ENCODE peak calls at places on chromosome 4, in six cellular contexts. One of them, this sample, is unnamed.

GRCh38 chr4:71602271-71602890 is 181.5 kb downstream of the GC start:
- DNase-seq in lower leg skin: no peak
- DNase-seq in stomach: no peak
- DNase-seq in body of pancreas: no peak
- DNase-seq in breast epithelium: no peak
- DNase-seq in GM12892: no peak
- DNase-seq in this sample: no peak

GRCh38 chr4:92451792-92452191 is 148.0 kb downstream of the GRID2 start:
- DNase-seq in stomach: no peak
- DNase-seq in body of pancreas: no peak
- DNase-seq in breast epithelium: no peak
- DNase-seq in GM12892: no peak
- DNase-seq in lower leg skin: no peak
- DNase-seq in this sample: no peak

GRCh38 chr4:109383823-109384222 is 49.8 kb upstream of the SEC24B start:
- DNase-seq in lower leg skin: no peak
- DNase-seq in GM12892: no peak
- DNase-seq in breast epithelium: no peak
- DNase-seq in stomach: no peak
- DNase-seq in body of pancreas: no peak
- DNase-seq in this sample: no peak

GRCh38 chr4:110988741-110989140 is 365.9 kb upstream of the PITX2 start:
- DNase-seq in breast epithelium: no peak
- DNase-seq in stomach: no peak
- DNase-seq in body of pancreas: no peak
- DNase-seq in GM12892: no peak
- DNase-seq in lower leg skin: no peak
- DNase-seq in this sample: no peak

GRCh38 chr4:151933122-151933827 is 172.5 kb upstream of the GATB start:
- DNase-seq in body of pancreas: no peak
- DNase-seq in stomach: no peak
- DNase-seq in breast epithelium: no peak
- DNase-seq in lower leg skin: no peak
- DNase-seq in GM12892: no peak
- DNase-seq in this sample: no peak

GRCh38 chr4:16496501-16496900 is 270.2 kb upstream of the TAPT1 start:
- DNase-seq in stomach: no peak
- DNase-seq in body of pancreas: no peak
- DNase-seq in breast epithelium: no peak
- DNase-seq in lower leg skin: no peak
- DNase-seq in GM12892: no peak
- DNase-seq in this sample: no peak

GRCh38 chr4:57291911-57292310 is 181.7 kb upstream of the IGFBP7 start:
- DNase-seq in stomach: no peak
- DNase-seq in GM12892: no peak
- DNase-seq in breast epithelium: no peak
- DNase-seq in lower leg skin: no peak
- DNase-seq in body of pancreas: no peak
- DNase-seq in this sample: no peak

GRCh38 chr4:32485976-32486375 is 1765.8 kb downstream of the PCDH7 start:
- DNase-seq in GM12892: no peak
- DNase-seq in body of pancreas: no peak
- DNase-seq in stomach: no peak
- DNase-seq in breast epithelium: no peak
- DNase-seq in lower leg skin: no peak
- DNase-seq in this sample: no peak

GRCh38 chr4:41216294-41217019 is 2.1 kb upstream of the APBB2 start:
- DNase-seq in stomach: peak
- DNase-seq in GM12892: peak
- DNase-seq in breast epithelium: peak
- DNase-seq in body of pancreas: peak
- DNase-seq in lower leg skin: peak
- DNase-seq in this sample: no peak

GRCh38 chr4:94274912-94275311 is 67.2 kb downstream of the SMARCAD1 start:
- DNase-seq in GM12892: no peak
- DNase-seq in breast epithelium: no peak
- DNase-seq in stomach: no peak
- DNase-seq in body of pancreas: no peak
- DNase-seq in lower leg skin: no peak
- DNase-seq in this sample: no peak

GRCh38 chr4:89514811-89515210 is 207.2 kb upstream of the GPRIN3 start:
- DNase-seq in stomach: no peak
- DNase-seq in breast epithelium: no peak
- DNase-seq in lower leg skin: no peak
- DNase-seq in body of pancreas: no peak
- DNase-seq in GM12892: no peak
- DNase-seq in this sample: no peak

GRCh38 chr4:44256414-44256813 is 192.2 kb downstream of the KCTD8 start:
- DNase-seq in stomach: no peak
- DNase-seq in breast epithelium: no peak
- DNase-seq in body of pancreas: no peak
- DNase-seq in lower leg skin: no peak
- DNase-seq in GM12892: no peak
- DNase-seq in this sample: no peak

GRCh38 chr4:140931904-140932303 is 175.7 kb upstream of the TBC1D9 start:
- DNase-seq in lower leg skin: no peak
- DNase-seq in breast epithelium: no peak
- DNase-seq in stomach: no peak
- DNase-seq in GM12892: no peak
- DNase-seq in body of pancreas: no peak
- DNase-seq in this sample: no peak

GRCh38 chr4:125315571-125316390 is 1.0 kb downstream of the FAT4 start:
- DNase-seq in GM12892: no peak
- DNase-seq in body of pancreas: peak
- DNase-seq in lower leg skin: peak
- DNase-seq in stomach: peak
- DNase-seq in breast epithelium: no peak
- DNase-seq in this sample: no peak

GRCh38 chr4:72604324-72604723 is 35.3 kb upstream of the ADAMTS3 start:
- DNase-seq in stomach: no peak
- DNase-seq in lower leg skin: no peak
- DNase-seq in body of pancreas: no peak
- DNase-seq in GM12892: no peak
- DNase-seq in breast epithelium: peak
- DNase-seq in this sample: no peak

GRCh38 chr4:8832130-8832930 is 39.3 kb downstream of the HMX1 start:
- DNase-seq in stomach: peak
- DNase-seq in lower leg skin: peak
- DNase-seq in breast epithelium: no peak
- DNase-seq in body of pancreas: peak
- DNase-seq in GM12892: peak
- DNase-seq in this sample: no peak

GRCh38 chr4:165874799-165875371 is 1.8 kb downstream of the TLL1 start:
- DNase-seq in breast epithelium: no peak
- DNase-seq in stomach: no peak
- DNase-seq in lower leg skin: peak
- DNase-seq in body of pancreas: peak
- DNase-seq in GM12892: no peak
- DNase-seq in this sample: no peak

GRCh38 chr4:103075894-103076776 is at the start of gene SLC9B2:
- DNase-seq in GM12892: peak
- DNase-seq in stomach: peak
- DNase-seq in lower leg skin: peak
- DNase-seq in breast epithelium: peak
- DNase-seq in body of pancreas: peak
- DNase-seq in this sample: no peak
- TF ChIP-seq POLR2A in GM12892: peak
- TF ChIP-seq POLR2A in stomach: no peak
- TF ChIP-seq POLR2A in lower leg skin: no peak
- TF ChIP-seq POLR2A in breast epithelium: no peak
- TF ChIP-seq POLR2A in body of pancreas: peak
- TF ChIP-seq POLR2A in this sample: peak

GRCh38 chr4:79273918-79274317 is 51.9 kb downstream of the NAA11 start:
- DNase-seq in stomach: no peak
- DNase-seq in breast epithelium: no peak
- DNase-seq in body of pancreas: no peak
- DNase-seq in lower leg skin: no peak
- DNase-seq in GM12892: no peak
- DNase-seq in this sample: no peak
- TF ChIP-seq POLR2A in stomach: no peak
- TF ChIP-seq POLR2A in breast epithelium: no peak
- TF ChIP-seq POLR2A in body of pancreas: no peak
- TF ChIP-seq POLR2A in lower leg skin: no peak
- TF ChIP-seq POLR2A in GM12892: no peak
- TF ChIP-seq POLR2A in this sample: no peak

GRCh38 chr4:119628281-119629141 is at the start of gene PDE5A:
- DNase-seq in lower leg skin: peak
- DNase-seq in GM12892: peak
- DNase-seq in stomach: peak
- DNase-seq in breast epithelium: peak
- DNase-seq in body of pancreas: peak
- DNase-seq in this sample: peak
- TF ChIP-seq POLR2A in lower leg skin: no peak
- TF ChIP-seq POLR2A in GM12892: no peak
- TF ChIP-seq POLR2A in stomach: no peak
- TF ChIP-seq POLR2A in breast epithelium: no peak
- TF ChIP-seq POLR2A in body of pancreas: peak
- TF ChIP-seq POLR2A in this sample: no peak

GRCh38 chr4:129094347-129094746 is 1.0 kb upstream of the SCLT1 start:
- DNase-seq in GM12892: no peak
- DNase-seq in breast epithelium: no peak
- DNase-seq in stomach: no peak
- DNase-seq in body of pancreas: no peak
- DNase-seq in lower leg skin: no peak
- DNase-seq in this sample: no peak

GRCh38 chr4:129092636-129093172 is 635 bp downstream of the SCLT1 start:
- DNase-seq in lower leg skin: no peak
- DNase-seq in stomach: no peak
- DNase-seq in GM12892: no peak
- DNase-seq in body of pancreas: no peak
- DNase-seq in breast epithelium: no peak
- DNase-seq in this sample: no peak

GRCh38 chr4:129093173-129093974 is at the start of gene SCLT1:
- DNase-seq in GM12892: peak
- DNase-seq in body of pancreas: peak
- DNase-seq in lower leg skin: peak
- DNase-seq in breast epithelium: peak
- DNase-seq in stomach: peak
- DNase-seq in this sample: peak

GRCh38 chr4:129098578-129098977 is 2.6 kb downstream of the C4orf33 start:
- DNase-seq in body of pancreas: no peak
- DNase-seq in breast epithelium: no peak
- DNase-seq in lower leg skin: no peak
- DNase-seq in GM12892: no peak
- DNase-seq in stomach: no peak
- DNase-seq in this sample: no peak

DNA sequence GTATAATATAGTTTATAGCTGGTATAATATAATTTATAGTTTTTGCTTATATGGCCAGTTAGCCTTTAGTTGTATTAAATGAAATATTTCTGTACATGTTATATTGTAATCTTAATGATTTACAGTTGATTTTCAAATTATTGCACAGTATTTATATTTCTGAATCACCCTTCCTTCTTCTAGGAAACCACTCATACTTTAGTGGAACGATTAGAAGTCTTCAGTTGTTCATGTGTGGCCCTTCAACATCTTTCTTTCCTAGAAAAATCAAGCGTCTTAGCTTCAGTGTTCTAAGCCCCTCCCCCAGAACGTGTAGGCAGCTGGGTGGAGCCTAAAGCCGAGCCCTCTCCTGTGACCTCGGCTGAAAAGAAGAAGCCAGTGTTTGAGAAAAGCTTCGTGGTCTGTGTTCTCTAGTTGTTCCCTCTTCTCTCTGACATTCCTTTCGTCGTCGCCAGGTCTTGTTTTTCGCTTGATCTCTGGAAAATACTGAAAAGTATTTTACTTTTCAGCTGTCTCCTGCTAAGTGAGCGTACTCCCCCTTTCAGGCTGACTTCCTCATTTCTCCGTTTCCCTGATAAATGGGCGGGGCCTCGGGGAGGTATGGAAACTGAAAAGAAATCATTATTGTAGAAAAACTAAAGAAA is at the start of gene C4orf33:
- DNase-seq in GM12892: peak
- DNase-seq in breast epithelium: peak
- DNase-seq in stomach: peak
- DNase-seq in body of pancreas: peak
- DNase-seq in lower leg skin: peak
- DNase-seq in this sample: peak
- TF ChIP-seq POLR2A in GM12892: peak
- TF ChIP-seq POLR2A in breast epithelium: no peak
- TF ChIP-seq POLR2A in stomach: no peak
- TF ChIP-seq POLR2A in body of pancreas: no peak
- TF ChIP-seq POLR2A in lower leg skin: no peak
- TF ChIP-seq POLR2A in this sample: no peak

GRCh38 chr4:337143-337931 is at the start of gene ZNF141:
- DNase-seq in body of pancreas: peak
- DNase-seq in stomach: peak
- DNase-seq in breast epithelium: peak
- DNase-seq in lower leg skin: peak
- DNase-seq in GM12892: peak
- DNase-seq in this sample: peak

GRCh38 chr4:336893-337142 is 796 bp upstream of the ZNF141 start:
- DNase-seq in body of pancreas: no peak
- DNase-seq in stomach: no peak
- DNase-seq in GM12892: no peak
- DNase-seq in lower leg skin: no peak
- DNase-seq in breast epithelium: no peak
- DNase-seq in this sample: no peak

GRCh38 chr4:338759-339097 is 1.1 kb downstream of the ZNF141 start:
- DNase-seq in lower leg skin: no peak
- DNase-seq in breast epithelium: no peak
- DNase-seq in GM12892: no peak
- DNase-seq in stomach: no peak
- DNase-seq in body of pancreas: no peak
- DNase-seq in this sample: no peak

GRCh38 chr4:336099-336892 is 1.3 kb upstream of the ZNF141 start:
- DNase-seq in breast epithelium: peak
- DNase-seq in stomach: no peak
- DNase-seq in lower leg skin: peak
- DNase-seq in body of pancreas: peak
- DNase-seq in GM12892: peak
- DNase-seq in this sample: no peak

GRCh38 chr4:337932-338758 is 531 bp downstream of the ZNF141 start:
- DNase-seq in GM12892: no peak
- DNase-seq in stomach: peak
- DNase-seq in lower leg skin: peak
- DNase-seq in breast epithelium: peak
- DNase-seq in body of pancreas: peak
- DNase-seq in this sample: no peak
- TF ChIP-seq POLR2A in GM12892: no peak
- TF ChIP-seq POLR2A in stomach: no peak
- TF ChIP-seq POLR2A in lower leg skin: no peak
- TF ChIP-seq POLR2A in breast epithelium: no peak
- TF ChIP-seq POLR2A in body of pancreas: no peak
- TF ChIP-seq POLR2A in this sample: no peak